ENCODE peak calls at places on chromosome 9, in eight cellular contexts. One of them, this sample, is unnamed.

GRCh38 chr9:127805620-127806019 is 2.9 kb downstream of the FPGS start:
- DNase-seq in transverse colon: peak
- DNase-seq in HT-29: no peak
- DNase-seq in cardiac muscle cell: peak
- DNase-seq in osteoblast: peak
- DNase-seq in stimulated activated naive CD8-positive, alpha-beta T cell treated with anti-CD3 and anti-CD28 coated beads, Interleukin-15, amount 100 ng/mL, for 72 hours: peak
- DNase-seq in OCI-LY7: peak
- DNase-seq in activated T-cell treated with anti-CD3 and anti-CD28 coated beads for 1 hour: no peak
- DNase-seq in this sample: no peak

GRCh38 chr9:35956646-35957045 is 1.3 kb downstream of the OR2S2 start:
- DNase-seq in transverse colon: no peak
- DNase-seq in HT-29: no peak
- DNase-seq in cardiac muscle cell: no peak
- DNase-seq in osteoblast: no peak
- DNase-seq in stimulated activated naive CD8-positive, alpha-beta T cell treated with anti-CD3 and anti-CD28 coated beads, Interleukin-15, amount 100 ng/mL, for 72 hours: no peak
- DNase-seq in OCI-LY7: no peak
- DNase-seq in activated T-cell treated with anti-CD3 and anti-CD28 coated beads for 1 hour: no peak
- DNase-seq in this sample: no peak

GRCh38 chr9:97508852-97509251 is 7.4 kb downstream of the TMOD1 start:
- DNase-seq in transverse colon: no peak
- DNase-seq in HT-29: no peak
- DNase-seq in cardiac muscle cell: no peak
- DNase-seq in osteoblast: no peak
- DNase-seq in stimulated activated naive CD8-positive, alpha-beta T cell treated with anti-CD3 and anti-CD28 coated beads, Interleukin-15, amount 100 ng/mL, for 72 hours: no peak
- DNase-seq in OCI-LY7: no peak
- DNase-seq in activated T-cell treated with anti-CD3 and anti-CD28 coated beads for 1 hour: no peak
- DNase-seq in this sample: no peak

GRCh38 chr9:120583958-120584369 is 4.0 kb upstream of the CDK5RAP2 start:
- DNase-seq in transverse colon: peak
- DNase-seq in HT-29: peak
- DNase-seq in cardiac muscle cell: no peak
- DNase-seq in osteoblast: peak
- DNase-seq in stimulated activated naive CD8-positive, alpha-beta T cell treated with anti-CD3 and anti-CD28 coated beads, Interleukin-15, amount 100 ng/mL, for 72 hours: peak
- DNase-seq in OCI-LY7: peak
- DNase-seq in activated T-cell treated with anti-CD3 and anti-CD28 coated beads for 1 hour: no peak
- DNase-seq in this sample: no peak

GRCh38 chr9:96232539-96233241 is 69.3 kb downstream of the HSD17B3 start:
- DNase-seq in transverse colon: peak
- DNase-seq in HT-29: peak
- DNase-seq in cardiac muscle cell: peak
- DNase-seq in osteoblast: peak
- DNase-seq in stimulated activated naive CD8-positive, alpha-beta T cell treated with anti-CD3 and anti-CD28 coated beads, Interleukin-15, amount 100 ng/mL, for 72 hours: peak
- DNase-seq in OCI-LY7: peak
- DNase-seq in activated T-cell treated with anti-CD3 and anti-CD28 coated beads for 1 hour: no peak
- DNase-seq in this sample: no peak

GRCh38 chr9:14585730-14586473 is 107.3 kb downstream of the ZDHHC21 start:
- DNase-seq in transverse colon: no peak
- DNase-seq in HT-29: no peak
- DNase-seq in cardiac muscle cell: no peak
- DNase-seq in osteoblast: no peak
- DNase-seq in stimulated activated naive CD8-positive, alpha-beta T cell treated with anti-CD3 and anti-CD28 coated beads, Interleukin-15, amount 100 ng/mL, for 72 hours: peak
- DNase-seq in OCI-LY7: peak
- DNase-seq in activated T-cell treated with anti-CD3 and anti-CD28 coated beads for 1 hour: no peak
- DNase-seq in this sample: no peak

GRCh38 chr9:70679845-70680244 is 265.4 kb upstream of the KLF9 start:
- DNase-seq in transverse colon: no peak
- DNase-seq in HT-29: no peak
- DNase-seq in cardiac muscle cell: no peak
- DNase-seq in osteoblast: no peak
- DNase-seq in stimulated activated naive CD8-positive, alpha-beta T cell treated with anti-CD3 and anti-CD28 coated beads, Interleukin-15, amount 100 ng/mL, for 72 hours: no peak
- DNase-seq in OCI-LY7: no peak
- DNase-seq in activated T-cell treated with anti-CD3 and anti-CD28 coated beads for 1 hour: no peak
- DNase-seq in this sample: no peak

GRCh38 chr9:136670571-136671253 is 8.0 kb downstream of the EGFL7 start:
- DNase-seq in transverse colon: no peak
- DNase-seq in HT-29: no peak
- DNase-seq in cardiac muscle cell: no peak
- DNase-seq in osteoblast: no peak
- DNase-seq in stimulated activated naive CD8-positive, alpha-beta T cell treated with anti-CD3 and anti-CD28 coated beads, Interleukin-15, amount 100 ng/mL, for 72 hours: no peak
- DNase-seq in OCI-LY7: no peak
- DNase-seq in activated T-cell treated with anti-CD3 and anti-CD28 coated beads for 1 hour: no peak
- DNase-seq in this sample: no peak

GRCh38 chr9:132955123-132955522 is 10.7 kb upstream of the TSC1 start:
- DNase-seq in transverse colon: no peak
- DNase-seq in HT-29: no peak
- DNase-seq in cardiac muscle cell: no peak
- DNase-seq in osteoblast: no peak
- DNase-seq in stimulated activated naive CD8-positive, alpha-beta T cell treated with anti-CD3 and anti-CD28 coated beads, Interleukin-15, amount 100 ng/mL, for 72 hours: no peak
- DNase-seq in OCI-LY7: no peak
- DNase-seq in activated T-cell treated with anti-CD3 and anti-CD28 coated beads for 1 hour: no peak
- DNase-seq in this sample: no peak

GRCh38 chr9:119905706-119906105 is 536.5 kb upstream of the BRINP1 start:
- DNase-seq in transverse colon: no peak
- DNase-seq in HT-29: no peak
- DNase-seq in cardiac muscle cell: no peak
- DNase-seq in osteoblast: no peak
- DNase-seq in stimulated activated naive CD8-positive, alpha-beta T cell treated with anti-CD3 and anti-CD28 coated beads, Interleukin-15, amount 100 ng/mL, for 72 hours: no peak
- DNase-seq in OCI-LY7: no peak
- DNase-seq in activated T-cell treated with anti-CD3 and anti-CD28 coated beads for 1 hour: no peak
- DNase-seq in this sample: no peak

GRCh38 chr9:112754578-112754977 is 4.0 kb downstream of the SNX30 start:
- DNase-seq in transverse colon: no peak
- DNase-seq in HT-29: no peak
- DNase-seq in cardiac muscle cell: no peak
- DNase-seq in osteoblast: no peak
- DNase-seq in stimulated activated naive CD8-positive, alpha-beta T cell treated with anti-CD3 and anti-CD28 coated beads, Interleukin-15, amount 100 ng/mL, for 72 hours: peak
- DNase-seq in OCI-LY7: peak
- DNase-seq in activated T-cell treated with anti-CD3 and anti-CD28 coated beads for 1 hour: peak
- DNase-seq in this sample: no peak

GRCh38 chr9:84137968-84138367 is 157.4 kb downstream of the RMI1 start:
- DNase-seq in transverse colon: no peak
- DNase-seq in HT-29: no peak
- DNase-seq in cardiac muscle cell: no peak
- DNase-seq in osteoblast: no peak
- DNase-seq in stimulated activated naive CD8-positive, alpha-beta T cell treated with anti-CD3 and anti-CD28 coated beads, Interleukin-15, amount 100 ng/mL, for 72 hours: no peak
- DNase-seq in OCI-LY7: peak
- DNase-seq in activated T-cell treated with anti-CD3 and anti-CD28 coated beads for 1 hour: no peak
- DNase-seq in this sample: no peak

GRCh38 chr9:91790912-91791311 is 159.1 kb downstream of the ROR2 start:
- DNase-seq in transverse colon: no peak
- DNase-seq in HT-29: no peak
- DNase-seq in cardiac muscle cell: no peak
- DNase-seq in osteoblast: no peak
- DNase-seq in stimulated activated naive CD8-positive, alpha-beta T cell treated with anti-CD3 and anti-CD28 coated beads, Interleukin-15, amount 100 ng/mL, for 72 hours: no peak
- DNase-seq in OCI-LY7: no peak
- DNase-seq in activated T-cell treated with anti-CD3 and anti-CD28 coated beads for 1 hour: no peak
- DNase-seq in this sample: no peak

GRCh38 chr9:134378901-134379338 is 52.7 kb downstream of the RXRA start:
- DNase-seq in transverse colon: peak
- DNase-seq in HT-29: peak
- DNase-seq in cardiac muscle cell: no peak
- DNase-seq in osteoblast: peak
- DNase-seq in stimulated activated naive CD8-positive, alpha-beta T cell treated with anti-CD3 and anti-CD28 coated beads, Interleukin-15, amount 100 ng/mL, for 72 hours: no peak
- DNase-seq in OCI-LY7: no peak
- DNase-seq in activated T-cell treated with anti-CD3 and anti-CD28 coated beads for 1 hour: no peak
- DNase-seq in this sample: no peak

GRCh38 chr9:137075275-137075775 is 2.0 kb upstream of the UAP1L1 start:
- DNase-seq in transverse colon: no peak
- DNase-seq in HT-29: no peak
- DNase-seq in cardiac muscle cell: no peak
- DNase-seq in osteoblast: no peak
- DNase-seq in stimulated activated naive CD8-positive, alpha-beta T cell treated with anti-CD3 and anti-CD28 coated beads, Interleukin-15, amount 100 ng/mL, for 72 hours: no peak
- DNase-seq in OCI-LY7: no peak
- DNase-seq in activated T-cell treated with anti-CD3 and anti-CD28 coated beads for 1 hour: no peak
- DNase-seq in this sample: no peak

GRCh38 chr9:93123561-93124283 is 10.3 kb downstream of the NINJ1 start:
- DNase-seq in transverse colon: peak
- DNase-seq in HT-29: no peak
- DNase-seq in cardiac muscle cell: no peak
- DNase-seq in osteoblast: peak
- DNase-seq in stimulated activated naive CD8-positive, alpha-beta T cell treated with anti-CD3 and anti-CD28 coated beads, Interleukin-15, amount 100 ng/mL, for 72 hours: no peak
- DNase-seq in OCI-LY7: no peak
- DNase-seq in activated T-cell treated with anti-CD3 and anti-CD28 coated beads for 1 hour: no peak
- DNase-seq in this sample: no peak

GRCh38 chr9:127083133-127083532 is 39.3 kb downstream of the ANGPTL2 start:
- DNase-seq in transverse colon: no peak
- DNase-seq in HT-29: no peak
- DNase-seq in cardiac muscle cell: no peak
- DNase-seq in osteoblast: no peak
- DNase-seq in stimulated activated naive CD8-positive, alpha-beta T cell treated with anti-CD3 and anti-CD28 coated beads, Interleukin-15, amount 100 ng/mL, for 72 hours: no peak
- DNase-seq in OCI-LY7: no peak
- DNase-seq in activated T-cell treated with anti-CD3 and anti-CD28 coated beads for 1 hour: no peak
- DNase-seq in this sample: no peak

GRCh38 chr9:115740986-115741385 is 412.6 kb upstream of the PAPPA start:
- DNase-seq in transverse colon: no peak
- DNase-seq in HT-29: no peak
- DNase-seq in cardiac muscle cell: no peak
- DNase-seq in osteoblast: no peak
- DNase-seq in stimulated activated naive CD8-positive, alpha-beta T cell treated with anti-CD3 and anti-CD28 coated beads, Interleukin-15, amount 100 ng/mL, for 72 hours: no peak
- DNase-seq in OCI-LY7: no peak
- DNase-seq in activated T-cell treated with anti-CD3 and anti-CD28 coated beads for 1 hour: no peak
- DNase-seq in this sample: no peak

GRCh38 chr9:136309101-136309801 is 5.4 kb upstream of the CCDC187 start:
- DNase-seq in transverse colon: no peak
- DNase-seq in HT-29: no peak
- DNase-seq in cardiac muscle cell: no peak
- DNase-seq in osteoblast: no peak
- DNase-seq in stimulated activated naive CD8-positive, alpha-beta T cell treated with anti-CD3 and anti-CD28 coated beads, Interleukin-15, amount 100 ng/mL, for 72 hours: no peak
- DNase-seq in OCI-LY7: no peak
- DNase-seq in activated T-cell treated with anti-CD3 and anti-CD28 coated beads for 1 hour: no peak
- DNase-seq in this sample: no peak

GRCh38 chr9:109568568-109569210 is 70.6 kb upstream of the PTPN3 start:
- DNase-seq in transverse colon: no peak
- DNase-seq in HT-29: no peak
- DNase-seq in cardiac muscle cell: no peak
- DNase-seq in osteoblast: no peak
- DNase-seq in stimulated activated naive CD8-positive, alpha-beta T cell treated with anti-CD3 and anti-CD28 coated beads, Interleukin-15, amount 100 ng/mL, for 72 hours: no peak
- DNase-seq in OCI-LY7: no peak
- DNase-seq in activated T-cell treated with anti-CD3 and anti-CD28 coated beads for 1 hour: no peak
- DNase-seq in this sample: no peak

GRCh38 chr9:15155826-15156225 is 151.2 kb downstream of the TTC39B start:
- DNase-seq in transverse colon: no peak
- DNase-seq in HT-29: no peak
- DNase-seq in cardiac muscle cell: no peak
- DNase-seq in osteoblast: peak
- DNase-seq in stimulated activated naive CD8-positive, alpha-beta T cell treated with anti-CD3 and anti-CD28 coated beads, Interleukin-15, amount 100 ng/mL, for 72 hours: no peak
- DNase-seq in OCI-LY7: no peak
- DNase-seq in activated T-cell treated with anti-CD3 and anti-CD28 coated beads for 1 hour: no peak
- DNase-seq in this sample: no peak

GRCh38 chr9:38687389-38687842 is 32.5 kb downstream of the FAM240B start:
- DNase-seq in transverse colon: peak
- DNase-seq in HT-29: no peak
- DNase-seq in cardiac muscle cell: no peak
- DNase-seq in osteoblast: peak
- DNase-seq in stimulated activated naive CD8-positive, alpha-beta T cell treated with anti-CD3 and anti-CD28 coated beads, Interleukin-15, amount 100 ng/mL, for 72 hours: peak
- DNase-seq in OCI-LY7: no peak
- DNase-seq in activated T-cell treated with anti-CD3 and anti-CD28 coated beads for 1 hour: peak
- DNase-seq in this sample: no peak

GRCh38 chr9:5582835-5583195 is 46.1 kb upstream of the RIC1 start:
- DNase-seq in transverse colon: no peak
- DNase-seq in HT-29: no peak
- DNase-seq in cardiac muscle cell: no peak
- DNase-seq in osteoblast: no peak
- DNase-seq in stimulated activated naive CD8-positive, alpha-beta T cell treated with anti-CD3 and anti-CD28 coated beads, Interleukin-15, amount 100 ng/mL, for 72 hours: peak
- DNase-seq in OCI-LY7: peak
- DNase-seq in activated T-cell treated with anti-CD3 and anti-CD28 coated beads for 1 hour: peak
- DNase-seq in this sample: no peak

GRCh38 chr9:136002215-136002614 is 41.0 kb upstream of the UBAC1 start:
- DNase-seq in transverse colon: no peak
- DNase-seq in HT-29: no peak
- DNase-seq in cardiac muscle cell: no peak
- DNase-seq in osteoblast: no peak
- DNase-seq in stimulated activated naive CD8-positive, alpha-beta T cell treated with anti-CD3 and anti-CD28 coated beads, Interleukin-15, amount 100 ng/mL, for 72 hours: no peak
- DNase-seq in OCI-LY7: no peak
- DNase-seq in activated T-cell treated with anti-CD3 and anti-CD28 coated beads for 1 hour: no peak
- DNase-seq in this sample: no peak

GRCh38 chr9:112193562-112194288 is 18.6 kb upstream of the SUSD1 start:
- DNase-seq in transverse colon: no peak
- DNase-seq in HT-29: no peak
- DNase-seq in cardiac muscle cell: no peak
- DNase-seq in osteoblast: peak
- DNase-seq in stimulated activated naive CD8-positive, alpha-beta T cell treated with anti-CD3 and anti-CD28 coated beads, Interleukin-15, amount 100 ng/mL, for 72 hours: no peak
- DNase-seq in OCI-LY7: no peak
- DNase-seq in activated T-cell treated with anti-CD3 and anti-CD28 coated beads for 1 hour: no peak
- DNase-seq in this sample: no peak

GRCh38 chr9:15606667-15607472 is 54.0 kb downstream of the CCDC171 start:
- DNase-seq in transverse colon: no peak
- DNase-seq in HT-29: peak
- DNase-seq in cardiac muscle cell: peak
- DNase-seq in osteoblast: peak
- DNase-seq in stimulated activated naive CD8-positive, alpha-beta T cell treated with anti-CD3 and anti-CD28 coated beads, Interleukin-15, amount 100 ng/mL, for 72 hours: no peak
- DNase-seq in OCI-LY7: peak
- DNase-seq in activated T-cell treated with anti-CD3 and anti-CD28 coated beads for 1 hour: no peak
- DNase-seq in this sample: no peak

GRCh38 chr9:93119953-93120845 is 13.9 kb downstream of the NINJ1 start:
- DNase-seq in transverse colon: peak
- DNase-seq in HT-29: peak
- DNase-seq in cardiac muscle cell: no peak
- DNase-seq in osteoblast: peak
- DNase-seq in stimulated activated naive CD8-positive, alpha-beta T cell treated with anti-CD3 and anti-CD28 coated beads, Interleukin-15, amount 100 ng/mL, for 72 hours: peak
- DNase-seq in OCI-LY7: peak
- DNase-seq in activated T-cell treated with anti-CD3 and anti-CD28 coated beads for 1 hour: no peak
- DNase-seq in this sample: no peak

GRCh38 chr9:26244661-26245060 is 566.4 kb upstream of the TUSC1 start:
- DNase-seq in transverse colon: no peak
- DNase-seq in HT-29: no peak
- DNase-seq in cardiac muscle cell: no peak
- DNase-seq in osteoblast: no peak
- DNase-seq in stimulated activated naive CD8-positive, alpha-beta T cell treated with anti-CD3 and anti-CD28 coated beads, Interleukin-15, amount 100 ng/mL, for 72 hours: no peak
- DNase-seq in OCI-LY7: no peak
- DNase-seq in activated T-cell treated with anti-CD3 and anti-CD28 coated beads for 1 hour: no peak
- DNase-seq in this sample: no peak

GRCh38 chr9:101366038-101366756 is 18.6 kb downstream of the BAAT start:
- DNase-seq in transverse colon: no peak
- DNase-seq in HT-29: peak
- DNase-seq in cardiac muscle cell: no peak
- DNase-seq in osteoblast: peak
- DNase-seq in stimulated activated naive CD8-positive, alpha-beta T cell treated with anti-CD3 and anti-CD28 coated beads, Interleukin-15, amount 100 ng/mL, for 72 hours: no peak
- DNase-seq in OCI-LY7: no peak
- DNase-seq in activated T-cell treated with anti-CD3 and anti-CD28 coated beads for 1 hour: no peak
- DNase-seq in this sample: no peak

This sample was measured in stimulated activated CD8-positive, alpha-beta memory T cell treated with anti-CD3 and anti-CD28 coated beads, Interleukin-2, amount 100 ng/mL, for 1 hour.